ENCODE peak calls at places on chromosome 20, in six cellular contexts. T is colonic mucosa, S is endothelial cell of umbilical vein, I is right atrium auricular region, G is adrenal gland, F is stomach. C is an unnamed sample. For H3K4me1, the result is how much of the 10 kb centered on the place peaks cover.

GRCh38 chr20:58630063-58630462 is 21.0 kb upstream of the STX16 start:
- DNase-seq in T (no peak), S (peak), I (no peak), G (no peak), F (no peak), C (no peak)

GRCh38 chr20:41506192-41506915 is 111.8 kb downstream of the CHD6 start:
- DNase-seq in T (no peak), S (no peak), I (no peak), G (no peak), F (no peak), C (no peak)

GRCh38 chr20:63022501-63022900 is 15.7 kb upstream of the BHLHE23 start:
- DNase-seq in T (no peak), S (no peak), I (no peak), G (no peak), F (no peak), C (peak)

GRCh38 chr20:38304845-38305447 is 990 bp downstream of the BPI start:
- DNase-seq in T (peak), S (peak), I (no peak), G (peak), F (peak), C (no peak)

GRCh38 chr20:35616465-35617396 is 1.1 kb downstream of the SPAG4 start:
- DNase-seq in T (peak), S (peak), I (peak), G (peak), F (peak), C (peak)

GRCh38 chr20:33859751-33860150 is 48.6 kb downstream of the CHMP4B start:
- DNase-seq in T (no peak), S (no peak), I (no peak), G (no peak), F (no peak), C (no peak)

GRCh38 chr20:59253779-59254319 is 46.6 kb upstream of the EDN3 start:
- DNase-seq in T (no peak), S (no peak), I (no peak), G (no peak), F (no peak), C (no peak)

GRCh38 chr20:53706511-53707031 is 112.9 kb upstream of the ZNF217 start:
- DNase-seq in T (no peak), S (no peak), I (no peak), G (no peak), F (no peak), C (no peak)

GRCh38 chr20:34249291-34249690 is 8.1 kb downstream of the ASIP start:
- DNase-seq in T (no peak), S (no peak), I (no peak), G (no peak), F (no peak), C (no peak)

GRCh38 chr20:64278319-64278681 is 22.8 kb downstream of the PCMTD2 start:
- DNase-seq in T (no peak), S (no peak), I (no peak), G (no peak), F (no peak), C (no peak)

GRCh38 chr20:54625497-54625896 is 150.1 kb downstream of the DOK5 start:
- DNase-seq in T (no peak), S (no peak), I (no peak), G (no peak), F (peak), C (no peak)

GRCh38 chr20:62952373-62953166 is at the start of gene SLC17A9:
- DNase-seq in T (peak), S (peak), I (peak), G (peak), F (peak), C (peak)

GRCh38 chr20:36154696-36155628 is at the start of gene EPB41L1:
- DNase-seq in T (no peak), S (no peak), I (no peak), G (peak), F (no peak), C (peak)

GRCh38 chr20:36319356-36320260 is 13.5 kb downstream of the DLGAP4 start:
- DNase-seq in T (no peak), S (no peak), I (no peak), G (no peak), F (no peak), C (no peak)

GRCh38 chr20:6075428-6076219 is 21.8 kb upstream of the LRRN4 start:
- DNase-seq in T (no peak), S (no peak), I (no peak), G (peak), F (no peak), C (peak)

GRCh38 chr20:43068482-43068881 is 121.2 kb downstream of the PTPRT start:
- DNase-seq in T (no peak), S (no peak), I (no peak), G (no peak), F (no peak), C (no peak)

GRCh38 chr20:36548704-36549627 is 7.6 kb downstream of the MYL9 start:
- DNase-seq in T (no peak), S (no peak), I (no peak), G (no peak), F (no peak), C (no peak)

GRCh38 chr20:5608104-5608447 is 142.1 kb upstream of the SHLD1 start:
- DNase-seq in T (peak), S (no peak), I (no peak), G (no peak), F (no peak), C (no peak)

GRCh38 chr20:60095456-60095855 is 137.2 kb downstream of the CDH26 start:
- DNase-seq in T (no peak), S (no peak), I (no peak), G (no peak), F (no peak), C (no peak)

GRCh38 chr20:57570145-57570850 is 9.4 kb downstream of the PCK1 start:
- DNase-seq in T (no peak), S (no peak), I (no peak), G (no peak), F (no peak), C (no peak)

GRCh38 chr20:34084227-34084923 is 27.7 kb downstream of the EIF2S2 start:
- DNase-seq in T (no peak), S (no peak), I (no peak), G (no peak), F (no peak), C (no peak)

GRCh38 chr20:26218301-26218700 is 521.6 kb upstream of the ZNF337 start:
- DNase-seq in T (no peak), S (no peak), I (no peak), G (no peak), F (no peak), C (no peak)

GRCh38 chr20:61608275-61609085 is 356.4 kb downstream of the CDH4 start:
- DNase-seq in T (no peak), S (no peak), I (no peak), G (no peak), F (no peak), C (no peak)

GRCh38 chr20:8642247-8642646 is 426.6 kb upstream of the PLCB4 start:
- DNase-seq in T (no peak), S (no peak), I (no peak), G (no peak), F (no peak), C (no peak)

GRCh38 chr20:60589624-60590023 is 631.4 kb downstream of the CDH26 start:
- DNase-seq in T (no peak), S (no peak), I (no peak), G (no peak), F (no peak), C (no peak)

GRCh38 chr20:36093804-36094145 is 60.8 kb upstream of the EPB41L1 start:
- DNase-seq in T (no peak), S (no peak), I (no peak), G (no peak), F (no peak), C (no peak)

GRCh38 chr20:42907730-42908129 is 282.0 kb downstream of the PTPRT start:
- DNase-seq in T (no peak), S (no peak), I (no peak), G (no peak), F (no peak), C (no peak)

GRCh38 chr20:13331536-13331935 is 110.5 kb downstream of the ISM1 start:
- DNase-seq in T (no peak), S (peak), I (no peak), G (no peak), F (no peak), C (no peak)

GRCh38 chr20:21048841-21049273 is 57.3 kb downstream of the LINC00237 start:
- DNase-seq in T (peak), S (peak), I (no peak), G (peak), F (peak), C (no peak)

GRCh38 chr20:35329435-35330139 is 37.4 kb upstream of the FAM83C start:
- DNase-seq in T (peak), S (no peak), I (no peak), G (no peak), F (peak), C (no peak)

GRCh38 chr20:57397693-57398108 is 6.5 kb downstream of the RBM38 start:
- DNase-seq in T (no peak), S (no peak), I (no peak), G (no peak), F (peak), C (peak)

GRCh38 chr20:35021063-35021462 is 65.4 kb downstream of the MYH7B start:
- DNase-seq in T (no peak), S (peak), I (no peak), G (no peak), F (no peak), C (no peak)

GRCh38 chr20:13995086-13995665 is at the start of gene MACROD2:
- DNase-seq in T (peak), S (peak), I (peak), G (peak), F (peak), C (peak)

GRCh38 chr20:9344080-9344920 is 170.1 kb upstream of the LAMP5 start:
- DNase-seq in T (no peak), S (peak), I (no peak), G (peak), F (no peak), C (no peak)

GRCh38 chr20:56676001-56676400 is 46.9 kb downstream of the TFAP2C start:
- DNase-seq in T (no peak), S (no peak), I (no peak), G (no peak), F (no peak), C (no peak)

GRCh38 chr20:6956574-6956973 is 189.1 kb downstream of the BMP2 start:
- DNase-seq in T (no peak), S (peak), I (no peak), G (no peak), F (no peak), C (no peak)

GRCh38 chr20:57685134-57685851 is 24.5 kb downstream of the PMEPA1 start:
- DNase-seq in T (no peak), S (no peak), I (no peak), G (no peak), F (no peak), C (no peak)

GRCh38 chr20:36887779-36888133 is 11.8 kb downstream of the TLDC2 start:
- DNase-seq in T (no peak), S (no peak), I (no peak), G (no peak), F (no peak), C (no peak)

GRCh38 chr20:53598140-53599038 is 4.8 kb upstream of the ZNF217 start:
- DNase-seq in T (peak), S (no peak), I (peak), G (no peak), F (peak), C (no peak)

GRCh38 chr20:916825-917224 is 691 bp upstream of the ANGPT4 start:
- DNase-seq in T (no peak), S (no peak), I (no peak), G (no peak), F (no peak), C (no peak)
- H3K4me1 ChIP-seq in T (under half), S (under half), I (under half), G (under half), F (under half), C (under half)

GRCh38 chr20:15339264-15339663 is 1001.9 kb upstream of the FLRT3 start:
- DNase-seq in T (no peak), S (no peak), I (no peak), G (no peak), F (no peak), C (no peak)

GRCh38 chr20:15345287-15345686 is 1007.9 kb upstream of the FLRT3 start:
- DNase-seq in T (no peak), S (no peak), I (no peak), G (no peak), F (no peak), C (no peak)

GRCh38 chr20:15346657-15347280 is 1009.4 kb upstream of the FLRT3 start:
- DNase-seq in T (no peak), S (no peak), I (no peak), G (no peak), F (no peak), C (no peak)

DNA sequence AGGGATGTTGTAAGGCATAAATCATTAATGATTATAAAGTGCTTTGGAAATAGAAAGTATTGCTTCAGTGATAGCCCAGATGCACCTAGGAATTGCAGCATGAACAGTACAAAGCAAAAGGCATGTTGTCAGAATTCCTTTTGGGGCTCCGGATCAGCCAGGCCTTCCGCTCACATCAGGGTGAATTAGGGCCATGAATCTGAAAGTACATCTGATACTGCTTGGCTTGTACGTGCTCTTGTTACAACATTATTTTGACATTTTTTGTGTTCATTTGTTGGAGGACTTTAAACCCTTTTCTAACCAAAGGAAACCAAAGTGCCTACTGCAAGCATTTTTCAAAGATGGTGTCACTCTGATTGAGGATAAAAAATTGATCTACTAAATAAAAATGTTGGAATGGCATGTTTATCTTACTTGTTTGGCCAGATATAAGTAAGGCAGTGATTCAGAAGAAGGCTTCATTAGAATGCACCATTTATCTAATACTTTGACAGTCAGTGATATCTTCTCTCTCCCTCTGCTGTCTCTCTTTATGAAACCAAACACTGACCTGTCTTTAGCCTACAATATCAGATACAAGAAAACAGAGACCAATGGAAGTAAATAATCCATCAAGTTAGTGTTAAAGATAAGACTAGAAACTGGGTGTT is 1005.7 kb upstream of the FLRT3 start:
- DNase-seq in T (no peak), S (no peak), I (no peak), G (no peak), F (no peak), C (no peak)
- TF ChIP-seq CTCF in T (no peak), S (no peak), I (no peak), G (no peak), F (no peak), C (no peak)

GRCh38 chr20:44449864-44450263 is 25.8 kb upstream of the TTPAL start:
- DNase-seq in T (no peak), S (no peak), I (no peak), G (no peak), F (no peak), C (no peak)

GRCh38 chr20:44450279-44450937 is 25.3 kb upstream of the TTPAL start:
- DNase-seq in T (no peak), S (no peak), I (no peak), G (no peak), F (no peak), C (no peak)

GRCh38 chr20:44446111-44446722 is 29.5 kb upstream of the TTPAL start:
- DNase-seq in T (no peak), S (no peak), I (no peak), G (no peak), F (no peak), C (no peak)

GRCh38 chr20:44448753-44449546 is 26.7 kb upstream of the TTPAL start:
- DNase-seq in T (peak), S (no peak), I (no peak), G (no peak), F (no peak), C (no peak)

GRCh38 chr20:44447827-44448419 is 27.8 kb upstream of the TTPAL start:
- DNase-seq in T (no peak), S (no peak), I (no peak), G (no peak), F (no peak), C (no peak)
- H3K4me1 ChIP-seq in T (under half), S (under half), I (under half), G (under half), F (under half), C (under half)

DNA sequence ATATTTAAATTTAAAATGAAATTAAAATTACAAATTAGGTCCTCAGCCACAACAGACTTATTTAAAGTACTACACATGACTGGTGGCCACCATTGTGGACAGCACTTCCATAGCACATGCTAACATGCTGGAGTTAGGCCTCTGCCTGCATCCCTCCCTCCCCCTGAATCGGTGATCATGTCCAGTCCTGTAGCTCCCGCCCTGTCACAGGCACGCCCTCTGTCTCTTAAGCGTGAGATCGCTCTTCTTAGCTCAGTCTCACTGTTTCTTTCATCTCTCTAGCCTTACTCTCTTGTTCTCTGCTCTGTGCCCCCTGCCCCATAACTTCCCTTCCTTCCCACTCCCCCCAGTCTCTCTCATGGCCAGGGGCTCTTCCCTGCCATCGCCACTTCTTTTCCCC is 28.9 kb downstream of the ELMO2 start:
- DNase-seq in T (no peak), S (no peak), I (no peak), G (no peak), F (no peak), C (no peak)
- TF ChIP-seq CTCF in T (no peak), S (no peak), I (no peak), G (no peak), F (no peak), C (no peak)

GRCh38 chr20:3613821-3614440 is 49.3 kb downstream of the GFRA4 start:
- DNase-seq in T (no peak), S (no peak), I (no peak), G (no peak), F (no peak), C (no peak)

GRCh38 chr20:3616250-3616649 is 46.9 kb downstream of the GFRA4 start:
- DNase-seq in T (no peak), S (peak), I (no peak), G (no peak), F (peak), C (no peak)

GRCh38 chr20:3612795-3613560 is 50.2 kb downstream of the GFRA4 start:
- DNase-seq in T (no peak), S (no peak), I (no peak), G (no peak), F (no peak), C (no peak)

DNA sequence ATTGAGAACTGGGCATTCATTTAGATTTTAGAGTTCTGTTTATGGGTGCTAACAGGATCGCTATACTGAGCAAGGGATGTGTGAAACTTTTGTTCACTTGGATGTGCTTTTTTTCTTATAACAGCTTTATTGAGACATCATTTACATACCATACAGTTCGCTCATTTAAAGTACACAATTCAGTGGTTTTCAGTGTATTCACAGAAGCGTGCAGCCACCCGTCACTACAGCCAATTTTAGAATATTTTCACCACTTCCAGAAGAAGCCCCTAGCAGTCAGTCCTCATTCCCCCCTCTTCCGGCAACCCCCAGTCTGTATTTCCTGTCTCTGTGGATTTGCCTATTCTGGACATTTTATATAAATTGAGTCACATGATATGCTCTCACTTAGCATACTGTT is 48.7 kb downstream of the GFRA4 start:
- DNase-seq in T (no peak), S (no peak), I (no peak), G (no peak), F (no peak), C (no peak)
- H3K4me1 ChIP-seq in T (under half), S (under half), I (under half), G (under half), F (under half), C (under half)

GRCh38 chr20:23111307-23111943 is 25.3 kb upstream of the CD93 start:
- DNase-seq in T (no peak), S (no peak), I (no peak), G (no peak), F (no peak), C (no peak)

GRCh38 chr20:23112595-23112994 is 26.5 kb upstream of the CD93 start:
- DNase-seq in T (no peak), S (no peak), I (no peak), G (no peak), F (no peak), C (no peak)

GRCh38 chr20:23114448-23114847 is 28.3 kb upstream of the CD93 start:
- DNase-seq in T (no peak), S (no peak), I (no peak), G (no peak), F (no peak), C (no peak)

GRCh38 chr20:23114018-23114417 is 27.9 kb upstream of the CD93 start:
- DNase-seq in T (no peak), S (no peak), I (no peak), G (peak), F (no peak), C (no peak)

GRCh38 chr20:23111944-23112342 is 25.8 kb upstream of the CD93 start:
- DNase-seq in T (no peak), S (no peak), I (no peak), G (no peak), F (no peak), C (no peak)
- TF ChIP-seq CTCF in T (no peak), S (no peak), I (no peak), G (no peak), F (no peak), C (no peak)

DNA sequence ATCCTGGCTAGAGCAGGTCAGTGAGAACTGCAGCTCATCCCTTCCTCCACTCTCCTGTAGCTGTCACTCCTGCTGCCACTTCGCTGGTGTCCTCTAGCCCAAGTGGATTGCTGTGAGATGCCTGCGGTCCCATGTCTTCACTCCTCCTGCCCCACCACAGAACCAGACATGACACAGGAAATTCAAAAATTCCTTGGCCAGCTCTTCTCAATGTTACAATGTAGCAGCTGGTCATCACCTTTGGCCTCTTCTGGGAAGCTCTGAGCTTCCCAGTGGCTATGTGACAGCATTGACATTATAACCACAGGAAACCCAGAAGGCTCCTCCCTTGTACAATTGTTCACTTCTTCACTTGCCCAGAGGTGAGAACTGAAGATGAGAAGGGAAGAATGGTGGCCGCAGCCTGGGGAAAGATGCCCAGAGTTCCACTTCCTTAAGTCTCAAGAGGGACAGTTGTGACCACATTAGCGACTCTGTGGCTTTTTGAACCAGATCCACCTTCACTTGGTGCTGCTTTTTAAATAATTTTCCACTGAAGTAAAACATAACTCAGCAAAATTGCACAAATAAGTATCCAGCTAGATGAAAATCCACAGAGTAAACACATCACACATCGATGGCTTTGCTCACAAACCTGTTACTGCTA is 76.1 kb upstream of the NAA20 start:
- DNase-seq in T (no peak), S (no peak), I (no peak), G (peak), F (no peak), C (no peak)
- H3K4me1 ChIP-seq in T (under half), S (under half), I (under half), G (under half), F (half or more), C (under half)

GRCh38 chr20:50251992-50252491 is 61.4 kb downstream of the CEBPB start:
- DNase-seq in T (no peak), S (no peak), I (no peak), G (no peak), F (no peak), C (no peak)
- TF ChIP-seq CTCF in T (no peak), S (no peak), I (no peak), G (no peak), F (no peak), C (no peak)